ENCODE peak calls at places on chromosomes 1 and 21, in four cellular contexts. One of them, this sample, is unnamed.
A peak's percentile ranks its signal among the peaks of the same experiment; 100 is the strongest.

GRCh38 chr1:1013105-1013921 is at the start of gene ISG15:
- DNase-seq in K562: peak; percentile 58
- DNase-seq in HepG2: peak; percentile 73
- DNase-seq in H1: no peak
- DNase-seq in this sample: no peak

GRCh38 chr21:33396966-33397365 is 6.2 kb upstream of the IFNGR2 start:
- DNase-seq in K562: no peak
- DNase-seq in HepG2: no peak
- DNase-seq in H1: no peak
- DNase-seq in this sample: no peak

GRCh38 chr1:64186138-64186897 is 17.1 kb upstream of the UBE2U start:
- DNase-seq in H1: no peak
- DNase-seq in K562: no peak
- DNase-seq in HepG2: no peak
- DNase-seq in this sample: no peak

GRCh38 chr1:162732566-162733335 is 57.8 kb upstream of the HSD17B7 start:
- DNase-seq in H1: no peak
- DNase-seq in K562: no peak
- DNase-seq in HepG2: peak; percentile 68
- DNase-seq in this sample: no peak

GRCh38 chr1:189851806-189852367 is 625.8 kb downstream of the BRINP3 start:
- DNase-seq in K562: no peak
- DNase-seq in HepG2: no peak
- DNase-seq in H1: no peak
- DNase-seq in this sample: no peak

GRCh38 chr1:31413405-31414005 is 492 bp downstream of the SERINC2 start:
- DNase-seq in K562: peak; percentile 62
- DNase-seq in HepG2: no peak
- DNase-seq in H1: no peak
- DNase-seq in this sample: peak; percentile 48

GRCh38 chr1:66480162-66480561 is 53.8 kb upstream of the SGIP1 start:
- DNase-seq in K562: no peak
- DNase-seq in H1: no peak
- DNase-seq in HepG2: no peak
- DNase-seq in this sample: no peak

GRCh38 chr1:226626577-226626956 is 78.0 kb downstream of the STUM start:
- DNase-seq in H1: peak; percentile 56
- DNase-seq in K562: peak; percentile 89
- DNase-seq in HepG2: peak; percentile 27
- DNase-seq in this sample: peak; percentile 63

GRCh38 chr1:39398278-39399010 is 93.0 kb upstream of the BMP8A start:
- DNase-seq in K562: peak; percentile 70
- DNase-seq in H1: no peak
- DNase-seq in HepG2: peak; percentile 85
- DNase-seq in this sample: peak; percentile 93

GRCh38 chr1:240797050-240797449 is 185.1 kb upstream of the GREM2 start:
- DNase-seq in H1: no peak
- DNase-seq in K562: no peak
- DNase-seq in HepG2: no peak
- DNase-seq in this sample: peak; percentile 19

GRCh38 chr21:33762798-33763572 is 120.7 kb downstream of the ITSN1 start:
- DNase-seq in H1: no peak
- DNase-seq in K562: no peak
- DNase-seq in HepG2: no peak
- DNase-seq in this sample: no peak

GRCh38 chr1:190344454-190344853 is 133.2 kb downstream of the BRINP3 start:
- DNase-seq in H1: no peak
- DNase-seq in K562: no peak
- DNase-seq in HepG2: no peak
- DNase-seq in this sample: no peak

GRCh38 chr1:248853023-248853422 is 5.9 kb downstream of the ZNF692 start:
- DNase-seq in K562: no peak
- DNase-seq in H1: no peak
- DNase-seq in HepG2: no peak
- DNase-seq in this sample: no peak

GRCh38 chr1:246631426-246631825 is 65.2 kb downstream of the CNST start:
- DNase-seq in H1: no peak
- DNase-seq in K562: no peak
- DNase-seq in HepG2: no peak
- DNase-seq in this sample: no peak

GRCh38 chr1:228109962-228110488 is 926 bp upstream of the MRPL55 start:
- DNase-seq in K562: peak; percentile 32
- DNase-seq in HepG2: peak; percentile 93
- DNase-seq in H1: no peak
- DNase-seq in this sample: no peak

GRCh38 chr1:167438171-167439138 is 79.9 kb downstream of the CD247 start:
- DNase-seq in HepG2: no peak
- DNase-seq in K562: no peak
- DNase-seq in H1: no peak
- DNase-seq in this sample: no peak

GRCh38 chr1:169364948-169365347 is 2.6 kb downstream of the NME7 start:
- DNase-seq in K562: no peak
- DNase-seq in HepG2: no peak
- DNase-seq in H1: no peak
- DNase-seq in this sample: no peak

GRCh38 chr1:108817016-108817415 is 39.9 kb downstream of the AKNAD1 start:
- DNase-seq in H1: no peak
- DNase-seq in HepG2: peak; percentile 2
- DNase-seq in K562: no peak
- DNase-seq in this sample: no peak

GRCh38 chr1:162765788-162766187 is 24.7 kb upstream of the HSD17B7 start:
- DNase-seq in H1: no peak
- DNase-seq in K562: no peak
- DNase-seq in HepG2: no peak
- DNase-seq in this sample: no peak

GRCh38 chr1:79079770-79080169 is 73.2 kb upstream of the ADGRL4 start:
- DNase-seq in K562: no peak
- DNase-seq in H1: peak; percentile 13
- DNase-seq in HepG2: no peak
- DNase-seq in this sample: no peak

GRCh38 chr1:183234660-183235476 is 48.8 kb downstream of the LAMC2 start:
- DNase-seq in H1: peak; percentile 41
- DNase-seq in K562: peak; percentile 21
- DNase-seq in HepG2: peak; percentile 21
- DNase-seq in this sample: peak; percentile 70

GRCh38 chr1:26820784-26821269 is 5.7 kb upstream of the ZDHHC18 start:
- DNase-seq in K562: no peak
- DNase-seq in H1: no peak
- DNase-seq in HepG2: peak; percentile 52
- DNase-seq in this sample: no peak

GRCh38 chr1:163027610-163028009 is 41.6 kb upstream of the RGS4 start:
- DNase-seq in HepG2: no peak
- DNase-seq in H1: no peak
- DNase-seq in K562: no peak
- DNase-seq in this sample: no peak

GRCh38 chr1:55958498-55958897 is 620.9 kb downstream of the PLPP3 start:
- DNase-seq in HepG2: no peak
- DNase-seq in K562: no peak
- DNase-seq in H1: no peak
- DNase-seq in this sample: no peak

GRCh38 chr1:231893400-231894102 is 267.0 kb downstream of the DISC1 start:
- DNase-seq in HepG2: no peak
- DNase-seq in K562: no peak
- DNase-seq in H1: no peak
- DNase-seq in this sample: no peak

GRCh38 chr21:31347435-31348032 is 3.5 kb upstream of the TIAM1 start:
- DNase-seq in HepG2: peak; percentile 38
- DNase-seq in K562: peak; percentile 29
- DNase-seq in H1: no peak
- DNase-seq in this sample: peak; percentile 19

GRCh38 chr1:213982814-213983588 is 4.8 kb upstream of the PROX1 start:
- DNase-seq in H1: no peak
- DNase-seq in K562: no peak
- DNase-seq in HepG2: no peak
- DNase-seq in this sample: no peak

GRCh38 chr1:245698860-245699259 is 544.1 kb downstream of the KIF26B start:
- DNase-seq in K562: no peak
- DNase-seq in HepG2: no peak
- DNase-seq in H1: no peak
- DNase-seq in this sample: no peak

GRCh38 chr1:205122489-205122882 is 708 bp upstream of the RBBP5 start:
- DNase-seq in H1: no peak
- DNase-seq in K562: no peak
- DNase-seq in HepG2: no peak
- DNase-seq in this sample: no peak

GRCh38 chr1:97144527-97144926 is 422.9 kb downstream of the PTBP2 start:
- DNase-seq in K562: no peak
- DNase-seq in H1: no peak
- DNase-seq in HepG2: no peak
- DNase-seq in this sample: no peak

DNA sequence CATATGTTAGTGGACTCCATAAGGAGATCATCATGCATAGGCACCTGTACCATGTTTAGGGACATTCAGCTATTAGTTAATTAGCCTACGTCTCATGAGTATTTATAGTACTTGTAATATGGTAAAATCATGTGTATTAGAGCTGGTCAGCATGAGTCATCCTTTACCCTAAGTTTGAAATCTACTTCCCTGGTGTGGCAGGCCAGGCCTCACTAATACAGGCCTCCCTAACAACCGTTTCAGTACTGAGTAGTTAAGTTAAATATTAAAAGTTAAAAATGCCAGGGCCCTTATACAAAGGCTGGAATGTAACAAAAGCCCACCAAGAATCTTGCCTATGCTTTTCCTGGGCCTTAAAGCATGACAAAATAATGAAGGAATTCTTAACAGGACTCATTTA is 356.3 kb upstream of the DPYD start:
- DNase-seq in K562: no peak
- DNase-seq in H1: no peak
- DNase-seq in HepG2: no peak
- DNase-seq in this sample: peak; percentile 49
- TF ChIP-seq PHF8 in K562: no peak
- TF ChIP-seq PHF8 in H1: no peak
- TF ChIP-seq PHF8 in HepG2: no peak
- TF ChIP-seq PHF8 in this sample: no peak

DNA sequence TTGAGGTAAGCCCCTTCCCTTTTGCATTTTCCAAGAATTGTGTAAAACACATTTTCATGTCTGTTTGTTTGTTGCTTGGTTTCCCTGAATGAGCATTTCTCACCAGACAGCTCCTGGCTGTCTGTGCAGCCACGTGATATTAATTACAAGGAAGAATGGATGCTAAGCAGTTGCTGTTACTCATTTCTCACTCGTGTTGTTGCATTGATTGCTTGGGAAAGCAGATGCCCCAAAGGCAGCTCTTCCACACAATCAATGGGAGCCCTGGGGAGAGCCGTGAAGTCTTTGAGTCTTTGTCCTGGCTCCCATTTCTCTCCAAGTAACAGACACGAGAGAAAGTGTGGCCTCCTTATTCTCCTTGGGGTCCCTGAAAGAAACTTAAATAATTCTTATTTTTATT is 127.8 kb upstream of the CAMK1G start:
- DNase-seq in HepG2: no peak
- DNase-seq in H1: no peak
- DNase-seq in K562: no peak
- DNase-seq in this sample: no peak
- TF ChIP-seq PHF8 in HepG2: no peak
- TF ChIP-seq PHF8 in H1: no peak
- TF ChIP-seq PHF8 in K562: no peak
- TF ChIP-seq PHF8 in this sample: no peak

GRCh38 chr1:206809504-206810084 is 37.3 kb upstream of the IL10 start:
- DNase-seq in K562: no peak
- DNase-seq in HepG2: peak; percentile 10
- DNase-seq in H1: no peak
- DNase-seq in this sample: peak; percentile 16
- TF ChIP-seq PHF8 in K562: no peak
- TF ChIP-seq PHF8 in HepG2: no peak
- TF ChIP-seq PHF8 in H1: no peak
- TF ChIP-seq PHF8 in this sample: no peak

GRCh38 chr1:46084553-46085448 is 47.6 kb downstream of the PIK3R3 start:
- DNase-seq in H1: no peak
- DNase-seq in K562: no peak
- DNase-seq in HepG2: no peak
- DNase-seq in this sample: no peak
- TF ChIP-seq PHF8 in H1: no peak
- TF ChIP-seq PHF8 in K562: no peak
- TF ChIP-seq PHF8 in HepG2: no peak
- TF ChIP-seq PHF8 in this sample: no peak

GRCh38 chr21:45540601-45540970 is 1.7 kb downstream of the SLC19A1 start:
- DNase-seq in K562: no peak
- DNase-seq in H1: no peak
- DNase-seq in HepG2: no peak
- DNase-seq in this sample: no peak

GRCh38 chr21:45538381-45539045 is 3.7 kb downstream of the SLC19A1 start:
- DNase-seq in HepG2: no peak
- DNase-seq in K562: no peak
- DNase-seq in H1: no peak
- DNase-seq in this sample: no peak

GRCh38 chr21:45539046-45539795 is 3.0 kb downstream of the SLC19A1 start:
- DNase-seq in HepG2: no peak
- DNase-seq in K562: no peak
- DNase-seq in H1: no peak
- DNase-seq in this sample: no peak

GRCh38 chr21:45541221-45542039 is 810 bp downstream of the SLC19A1 start:
- DNase-seq in K562: peak; percentile 96
- DNase-seq in HepG2: no peak
- DNase-seq in H1: no peak
- DNase-seq in this sample: peak; percentile 80

DNA sequence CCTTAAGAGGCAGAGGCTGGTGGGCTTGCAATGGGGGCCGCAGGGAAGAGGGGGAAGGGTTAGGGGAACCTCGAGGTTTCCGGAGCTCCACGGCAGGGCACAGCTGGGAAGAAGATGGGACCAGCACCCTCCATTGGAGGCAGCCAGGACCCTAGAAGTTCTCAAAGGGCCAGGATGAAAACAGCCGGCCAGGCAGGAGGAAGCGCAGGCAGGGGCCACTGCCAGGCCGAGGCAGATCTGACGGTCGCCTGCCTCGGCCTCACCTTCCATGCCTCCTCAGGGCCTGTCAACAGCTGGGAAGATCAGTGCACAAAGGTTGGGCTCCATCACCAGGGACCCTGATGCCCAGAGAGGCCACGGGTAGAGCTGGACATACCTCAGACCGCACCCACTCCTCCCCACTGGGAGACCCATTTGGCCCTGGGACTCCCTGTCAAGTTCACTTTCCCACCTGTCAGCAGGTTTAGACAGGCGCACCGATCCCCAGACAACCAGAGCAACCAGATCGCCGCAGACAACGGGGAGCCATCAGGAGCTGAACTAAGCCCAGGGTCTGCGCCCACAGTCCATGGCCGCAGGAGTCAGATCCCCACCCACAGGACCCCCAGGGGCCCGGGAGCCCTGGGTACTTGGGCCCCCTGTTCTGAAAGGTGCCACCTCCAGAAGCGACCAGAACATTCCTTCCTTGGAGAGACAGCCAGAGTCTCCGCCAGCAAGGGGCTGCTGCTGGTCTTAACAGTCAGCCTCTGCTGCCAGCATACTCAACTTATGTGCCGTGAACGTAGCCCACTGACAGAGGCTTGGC is 2.2 kb downstream of the SLC19A1 start:
- DNase-seq in H1: no peak
- DNase-seq in K562: no peak
- DNase-seq in HepG2: no peak
- DNase-seq in this sample: no peak
- TF ChIP-seq PHF8 in H1: no peak
- TF ChIP-seq PHF8 in K562: no peak
- TF ChIP-seq PHF8 in HepG2: no peak
- TF ChIP-seq PHF8 in this sample: no peak